ENCODE peak calls at places on chromosome 17, in nine cellular contexts. G is GM04504; Z is H9; I is left lobe of liver; H is nucleus accumbens; T is stimulated activated CD8-positive, alpha-beta memory T cell treated with anti-CD3 and anti-CD28 coated beads, Interleukin-4, amount 100 ng/mL, for 1 hour; O is DMS 273 treated with DMSO at 0.1 percent for 48 hours; V is fibroblast of pulmonary artery; E is body of pancreas. Y is an unnamed sample.

GRCh38 chr17:50426814-50427787 is 1.1 kb downstream of the ACSF2 start:
- DNase-seq in G (no peak), Z (peak; percentile 62), I (no peak), H (no peak), T (no peak), O (no peak), V (peak; percentile 31), E (peak; percentile 31), Y (no peak)

GRCh38 chr17:54381482-54381881 is 519.2 kb upstream of the TOM1L1 start:
- DNase-seq in G (no peak), Z (no peak), I (no peak), H (no peak), T (no peak), O (no peak), V (no peak), E (no peak), Y (no peak)

GRCh38 chr17:41941158-41941557 is 10.7 kb downstream of the ODAD4 start:
- DNase-seq in G (no peak), Z (no peak), I (no peak), H (no peak), T (no peak), O (no peak), V (no peak), E (no peak), Y (no peak)

GRCh38 chr17:31442860-31443259 is 51.4 kb downstream of the RAB11FIP4 start:
- DNase-seq in G (no peak), Z (no peak), I (no peak), H (no peak), T (no peak), O (no peak), V (peak; percentile 15), E (no peak), Y (no peak)

GRCh38 chr17:72900542-72900941 is 191.9 kb downstream of the SLC39A11 start:
- DNase-seq in G (no peak), Z (no peak), I (no peak), H (no peak), T (no peak), O (no peak), V (no peak), E (no peak), Y (no peak)

GRCh38 chr17:41284546-41284945 is 9.0 kb downstream of the KRTAP9-7 start:
- DNase-seq in G (no peak), Z (no peak), I (no peak), H (no peak), T (no peak), O (no peak), V (no peak), E (no peak), Y (no peak)

GRCh38 chr17:54085934-54086333 is 263.2 kb downstream of the KIF2B start:
- DNase-seq in G (no peak), Z (peak; percentile 74), I (no peak), H (no peak), T (no peak), O (no peak), V (no peak), E (peak; percentile 7), Y (no peak)

GRCh38 chr17:4955091-4955490 is 4.2 kb downstream of the ENO3 start:
- DNase-seq in G (no peak), Z (no peak), I (no peak), H (no peak), T (no peak), O (no peak), V (no peak), E (no peak), Y (no peak)

GRCh38 chr17:58337600-58338453 is 9.2 kb upstream of the TSPOAP1 start:
- DNase-seq in G (peak; percentile 64), Z (peak; percentile 94), I (no peak), H (no peak), T (peak; percentile 76), O (no peak), V (peak; percentile 83), E (peak; percentile 43), Y (peak; percentile 90)

GRCh38 chr17:35255316-35255715 is 12.4 kb downstream of the SLFN5 start:
- DNase-seq in G (no peak), Z (no peak), I (no peak), H (no peak), T (no peak), O (no peak), V (no peak), E (no peak), Y (no peak)

GRCh38 chr17:74042744-74043486 is 160.6 kb upstream of the RPL38 start:
- DNase-seq in G (peak; percentile 83), Z (no peak), I (no peak), H (peak; percentile 42), T (no peak), O (no peak), V (peak; percentile 39), E (no peak), Y (peak; percentile 84)

GRCh38 chr17:50281739-50282401 is 7.6 kb downstream of the TMEM92 start:
- DNase-seq in G (no peak), Z (no peak), I (no peak), H (no peak), T (no peak), O (no peak), V (no peak), E (no peak), Y (no peak)

GRCh38 chr17:42424991-42425610 is 2.0 kb upstream of the CAVIN1 start:
- DNase-seq in G (no peak), Z (no peak), I (no peak), H (no peak), T (no peak), O (no peak), V (no peak), E (no peak), Y (no peak)

GRCh38 chr17:46774108-46774737 is 44.3 kb downstream of the WNT3 start:
- DNase-seq in G (no peak), Z (peak; percentile 37), I (no peak), H (no peak), T (no peak), O (no peak), V (no peak), E (no peak), Y (no peak)

GRCh38 chr17:6862822-6863221 is 31.3 kb upstream of the TEKT1 start:
- DNase-seq in G (no peak), Z (no peak), I (no peak), H (no peak), T (no peak), O (no peak), V (no peak), E (no peak), Y (no peak)

GRCh38 chr17:50028207-50029120 is 27.4 kb upstream of the ITGA3 start:
- DNase-seq in G (no peak), Z (peak; percentile 83), I (no peak), H (no peak), T (no peak), O (no peak), V (peak; percentile 62), E (peak; percentile 49), Y (no peak)